ENCODE peak calls at places on chromosomes 13 and 19, in five cellular contexts. L is breast epithelium; Z is activated CD8-positive, alpha-beta T cell treated with anti-CD3 and anti-CD28 coated beads, Interleukin-2, amount 10 ng/mL, durations not matched to agents 7 days and 5 days; Q is AG08395; X is small intestine. I is an unnamed sample.

GRCh38 chr19:16654621-16655020 is 5.3 kb downstream of the SMIM7 start:
- DNase-seq in Q (no peak), Z (no peak), X (no peak), L (no peak), I (no peak)

GRCh38 chr19:58182577-58182988 is 278 bp upstream of the ZNF274 start:
- DNase-seq in Z (peak), Q (peak), X (no peak), L (no peak), I (no peak)

GRCh38 chr13:27440408-27440807 is 10.0 kb downstream of the MTIF3 start:
- DNase-seq in L (no peak), Q (no peak), Z (no peak), X (no peak), I (no peak)

GRCh38 chr19:5637971-5638370 is 15.1 kb downstream of the SAFB start:
- DNase-seq in Q (peak), L (no peak), Z (no peak), X (no peak), I (no peak)

GRCh38 chr13:20721454-20722357 is 18.2 kb downstream of the IL17D start:
- DNase-seq in Q (peak), X (peak), L (no peak), Z (peak), I (peak)

GRCh38 chr19:33039815-33040214 is 24.9 kb downstream of the RHPN2 start:
- DNase-seq in X (no peak), L (no peak), Q (no peak), Z (no peak), I (no peak)

GRCh38 chr13:31631071-31631470 is 108.3 kb upstream of the RXFP2 start:
- DNase-seq in L (no peak), Z (no peak), X (no peak), Q (no peak), I (no peak)

GRCh38 chr19:43623889-43624670 is 4.7 kb upstream of the ZNF428 start:
- DNase-seq in Z (no peak), X (no peak), L (no peak), Q (no peak), I (no peak)

GRCh38 chr19:2227415-2228156 is 8.5 kb downstream of the PLEKHJ1 start:
- DNase-seq in Q (no peak), L (no peak), Z (no peak), X (no peak), I (no peak)

GRCh38 chr13:99379856-99380255 is 72.7 kb upstream of the GPR183 start:
- DNase-seq in Q (no peak), L (no peak), Z (peak), X (no peak), I (no peak)

GRCh38 chr19:35288331-35288730 is 3.6 kb upstream of the MAG start:
- DNase-seq in L (no peak), Z (no peak), Q (no peak), X (no peak), I (no peak)

GRCh38 chr19:55716531-55716930 is 21.7 kb downstream of the NLRP9 start:
- DNase-seq in Q (no peak), X (no peak), Z (no peak), L (no peak), I (no peak)

GRCh38 chr19:38134538-38135149 is 89.4 kb downstream of the DPF1 start:
- DNase-seq in Q (peak), X (peak), Z (peak), L (no peak), I (peak)

GRCh38 chr19:13208131-13208963 is 58.1 kb downstream of the IER2 start:
- DNase-seq in Z (peak), L (peak), X (no peak), Q (peak), I (peak)

I was measured in hepatic stellate cell.